ENCODE peak calls at places on chromosomes 13 and 19, in six cellular contexts. R is stomach, Z is NT2/D1, F is upper lobe of right lung, I is tibial artery, X is endothelial cell of umbilical vein. P is an unnamed sample.

GRCh38 chr13:94524407-94524806 is 44.9 kb upstream of the DCT start:
- DNase-seq in R (no peak), Z (no peak), F (no peak), I (no peak), X (no peak), P (no peak)

GRCh38 chr13:113034451-113035208 is 65.6 kb downstream of the MCF2L start:
- DNase-seq in R (peak), Z (no peak), F (no peak), I (peak), X (peak), P (no peak)

GRCh38 chr19:34985249-34986022 is 14.7 kb upstream of the GRAMD1A start:
- DNase-seq in R (peak), Z (no peak), F (no peak), I (peak), X (peak), P (peak)

GRCh38 chr13:73056054-73056962 is 2.5 kb upstream of the KLF5 start:
- DNase-seq in R (no peak), Z (no peak), F (no peak), I (no peak), X (peak), P (no peak)

GRCh38 chr19:33500991-33501390 is 20.6 kb downstream of the PEPD start:
- DNase-seq in R (no peak), Z (no peak), F (no peak), I (no peak), X (no peak), P (no peak)

GRCh38 chr19:52946322-52947310 is 16.1 kb downstream of the ZNF816 start:
- DNase-seq in R (peak), Z (no peak), F (peak), I (no peak), X (peak), P (no peak)

GRCh38 chr13:60869941-60870613 is 473.1 kb downstream of the TDRD3 start:
- DNase-seq in R (no peak), Z (no peak), F (no peak), I (no peak), X (no peak), P (no peak)

GRCh38 chr19:55156202-55157063 is 1.1 kb downstream of the TNNI3 start:
- DNase-seq in R (peak), Z (no peak), F (peak), I (no peak), X (no peak), P (peak)

GRCh38 chr19:46299004-46299509 is 2.2 kb downstream of the HIF3A start:
- DNase-seq in R (peak), Z (no peak), F (peak), I (peak), X (peak), P (no peak)

GRCh38 chr13:49690133-49690989 is 925 bp downstream of the EBPL start:
- DNase-seq in R (peak), Z (no peak), F (no peak), I (no peak), X (peak), P (no peak)

GRCh38 chr13:105721056-105721455 is 814.4 kb downstream of the EFNB2 start:
- DNase-seq in R (no peak), Z (no peak), F (no peak), I (no peak), X (peak), P (no peak)

GRCh38 chr19:56405062-56405461 is 930 bp downstream of the ZNF583 start:
- DNase-seq in R (no peak), Z (no peak), F (no peak), I (no peak), X (no peak), P (no peak)

GRCh38 chr13:100495455-100495854 is 93.1 kb downstream of the GGACT start:
- DNase-seq in R (no peak), Z (no peak), F (no peak), I (no peak), X (no peak), P (no peak)

GRCh38 chr19:58154287-58154678 is 3.7 kb upstream of the ZNF329 start:
- DNase-seq in R (peak), Z (peak), F (peak), I (peak), X (peak), P (no peak)

GRCh38 chr13:107964356-107964755 is 251.0 kb downstream of the LIG4 start:
- DNase-seq in R (no peak), Z (no peak), F (no peak), I (no peak), X (no peak), P (no peak)

GRCh38 chr13:57877596-57877995 is 246.1 kb downstream of the PCDH17 start:
- DNase-seq in R (no peak), Z (no peak), F (no peak), I (no peak), X (no peak), P (no peak)

GRCh38 chr13:20714563-20715339 is 11.3 kb downstream of the IL17D start:
- DNase-seq in R (no peak), Z (no peak), F (no peak), I (peak), X (peak), P (no peak)

GRCh38 chr19:55461974-55462628 is 659 bp upstream of the ISOC2 start:
- DNase-seq in R (no peak), Z (no peak), F (no peak), I (no peak), X (peak), P (no peak)

GRCh38 chr13:40190656-40191100 is 475.8 kb downstream of the FOXO1 start:
- DNase-seq in R (peak), Z (no peak), F (no peak), I (peak), X (peak), P (peak)

GRCh38 chr19:49665301-49666119 is at the start of the genes BCL2L12 and IRF3:
- DNase-seq in R (peak), Z (peak), F (peak), I (peak), X (peak), P (peak)

GRCh38 chr19:49669511-49669910 is 3.8 kb downstream of the BCL2L12 start:
- DNase-seq in R (no peak), Z (no peak), F (no peak), I (no peak), X (no peak), P (no peak)

GRCh38 chr19:49664171-49665070 is 1.2 kb downstream of the IRF3 start:
- DNase-seq in R (peak), Z (no peak), F (peak), I (peak), X (peak), P (peak)

GRCh38 chr19:49666120-49666444 is 349 bp downstream of the BCL2L12 start:
- DNase-seq in R (no peak), Z (no peak), F (no peak), I (no peak), X (no peak), P (no peak)

GRCh38 chr19:49667473-49667872 is 1.7 kb downstream of the BCL2L12 start:
- DNase-seq in R (no peak), Z (no peak), F (no peak), I (no peak), X (no peak), P (no peak)
- H3K4me3 ChIP-seq in R (no peak), Z (no peak), F (no peak), I (no peak), X (no peak), P (no peak)

GRCh38 chr19:50556236-50557008 is 11.8 kb downstream of the LRRC4B start:
- DNase-seq in R (peak), Z (peak), F (peak), I (peak), X (peak), P (peak)

GRCh38 chr19:50557009-50557613 is 11.1 kb downstream of the LRRC4B start:
- DNase-seq in R (no peak), Z (no peak), F (no peak), I (no peak), X (no peak), P (no peak)

GRCh38 chr19:50559636-50560035 is 8.6 kb downstream of the LRRC4B start:
- DNase-seq in R (no peak), Z (no peak), F (no peak), I (no peak), X (no peak), P (no peak)

GRCh38 chr19:50558039-50558438 is 10.2 kb downstream of the LRRC4B start:
- DNase-seq in R (no peak), Z (no peak), F (no peak), I (no peak), X (no peak), P (no peak)

GRCh38 chr19:50558449-50558848 is 9.8 kb downstream of the LRRC4B start:
- DNase-seq in R (no peak), Z (no peak), F (no peak), I (no peak), X (no peak), P (no peak)
- H3K4me3 ChIP-seq in R (no peak), Z (no peak), F (no peak), I (no peak), X (no peak), P (no peak)

DNA sequence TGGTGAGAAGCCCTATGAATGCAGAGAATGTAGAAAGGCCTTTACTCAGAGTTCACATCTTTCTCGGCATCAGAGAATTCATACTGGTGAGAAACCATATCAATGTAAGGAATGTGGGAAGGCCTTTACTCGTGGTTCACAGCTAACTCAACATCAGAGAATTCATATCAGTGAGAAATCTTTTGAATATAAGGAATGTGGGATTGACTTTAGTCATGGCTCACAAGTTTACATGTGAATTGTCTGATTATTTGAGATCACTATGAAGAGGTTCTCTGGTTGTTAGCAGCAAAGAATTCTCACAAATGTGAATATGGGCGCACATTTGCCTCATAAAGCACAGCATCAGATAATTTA is 43.7 kb downstream of the ZNF585A start:
- DNase-seq in R (no peak), Z (no peak), F (no peak), I (no peak), X (no peak), P (no peak)
- H3K4me3 ChIP-seq in R (no peak), Z (no peak), F (no peak), I (no peak), X (no peak), P (no peak)

GRCh38 chr19:5828661-5829566 is 10.6 kb downstream of the FUT6 start:
- DNase-seq in R (peak), Z (no peak), F (no peak), I (no peak), X (peak), P (no peak)

GRCh38 chr19:5824791-5825577 is 14.5 kb downstream of the FUT6 start:
- DNase-seq in R (no peak), Z (no peak), F (no peak), I (no peak), X (no peak), P (no peak)

GRCh38 chr19:5827342-5827890 is 12.1 kb downstream of the FUT6 start:
- DNase-seq in R (no peak), Z (no peak), F (no peak), I (no peak), X (no peak), P (no peak)

GRCh38 chr19:5827891-5828660 is 11.4 kb downstream of the FUT6 start:
- DNase-seq in R (peak), Z (peak), F (peak), I (peak), X (peak), P (peak)

DNA sequence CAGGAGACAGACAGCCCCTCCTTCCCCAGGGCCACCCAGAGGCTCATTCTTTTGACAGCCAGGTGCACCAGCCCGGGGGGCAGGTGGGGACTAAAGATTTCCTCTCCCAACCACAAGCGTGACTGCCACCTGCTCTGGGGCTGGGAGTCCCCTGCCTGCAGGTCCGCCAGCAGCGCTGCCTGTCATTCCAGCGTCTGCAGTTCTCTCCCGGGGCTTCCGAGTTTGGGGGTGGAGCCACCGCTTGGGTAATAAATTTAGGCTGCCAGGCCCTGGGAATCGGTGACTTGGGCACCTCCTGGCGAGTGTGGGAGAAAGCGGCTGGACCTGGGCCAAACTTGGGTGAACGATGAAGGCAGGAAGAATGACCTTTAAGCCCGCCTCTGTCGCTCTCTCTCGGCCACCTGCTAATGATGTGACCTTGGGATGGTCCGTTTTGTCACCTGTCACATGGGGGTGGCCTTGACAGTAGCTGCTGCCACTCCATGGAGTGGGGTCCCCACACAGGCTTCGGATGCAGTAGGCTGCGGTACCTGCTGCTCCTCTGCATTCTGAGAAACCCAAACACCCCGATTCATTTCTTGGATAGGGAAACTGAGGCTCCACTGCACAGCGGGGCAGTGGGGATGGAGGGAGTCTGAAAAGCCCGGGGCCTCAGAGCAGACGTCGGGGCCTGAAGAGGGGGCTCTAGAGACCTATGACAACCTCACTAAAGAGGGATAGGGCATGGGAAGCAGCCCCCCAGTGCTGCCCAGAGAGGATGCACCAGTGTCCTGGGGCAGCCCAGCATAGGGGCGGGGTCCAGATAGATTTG is 12.8 kb downstream of the FUT6 start:
- DNase-seq in R (peak), Z (no peak), F (peak), I (no peak), X (no peak), P (peak)
- H3K4me3 ChIP-seq in R (peak), Z (no peak), F (peak), I (no peak), X (no peak), P (peak)

DNA sequence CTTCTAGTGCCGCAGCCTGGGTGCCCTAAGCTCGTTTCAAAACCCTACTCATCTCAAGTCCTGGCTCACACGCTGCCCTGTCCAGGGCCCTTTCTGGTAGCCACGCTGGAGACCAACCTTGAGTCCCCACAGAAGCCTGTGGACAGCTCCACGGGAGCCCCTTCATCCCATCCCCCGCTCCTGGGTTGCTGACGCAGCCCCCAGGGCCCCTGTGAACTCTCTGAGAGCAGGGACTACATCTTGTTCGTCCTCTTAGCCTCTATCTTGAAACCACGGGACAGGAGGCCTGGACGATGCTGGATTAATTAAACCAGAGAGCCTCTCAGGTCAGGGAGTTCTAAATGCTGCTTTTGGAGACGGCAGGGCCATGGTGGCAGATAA is 7.4 kb downstream of the MLLT1 start:
- DNase-seq in R (no peak), Z (no peak), F (no peak), I (no peak), X (no peak), P (no peak)
- H3K4me3 ChIP-seq in R (no peak), Z (no peak), F (no peak), I (peak), X (no peak), P (no peak)